ENCODE peak calls at places on chromosomes 16 and 17, in four cellular contexts. Q is H1, C is K562, R is HepG2. G is an unnamed sample.

GRCh38 chr16:46658925-46659324 is 30.1 kb downstream of the VPS35 start:
- DNase-seq in R (no peak), Q (no peak), C (no peak), G (no peak)

GRCh38 chr16:53784312-53784711 is 80.4 kb downstream of the FTO start:
- DNase-seq in C (no peak), R (no peak), Q (no peak), G (no peak)

GRCh38 chr17:55734128-55734781 is 11.6 kb upstream of the TMEM100 start:
- DNase-seq in C (peak; percentile 51), Q (no peak), R (no peak), G (no peak)

GRCh38 chr17:41800601-41801373 is 11.0 kb downstream of the P3H4 start:
- DNase-seq in C (peak; percentile 74), R (peak; percentile 86), Q (peak; percentile 87), G (peak; percentile 35)

GRCh38 chr16:87240211-87241134 is 76.7 kb downstream of the C16orf95 start:
- DNase-seq in C (no peak), Q (no peak), R (no peak), G (no peak)

GRCh38 chr16:75062944-75063444 is 53.6 kb downstream of the LDHD start:
- DNase-seq in Q (no peak), R (no peak), C (peak; percentile 59), G (no peak)

GRCh38 chr17:77498056-77498785 is 357.5 kb downstream of the SEC14L1 start:
- DNase-seq in Q (no peak), R (no peak), C (no peak), G (no peak)

GRCh38 chr16:2333231-2333630 is 7.3 kb downstream of the ABCA3 start:
- DNase-seq in C (no peak), Q (no peak), R (no peak), G (no peak)

GRCh38 chr17:21017861-21018260 is 24.9 kb downstream of the USP22 start:
- DNase-seq in R (no peak), C (no peak), Q (no peak), G (no peak)

GRCh38 chr17:82092628-82092994 is 5.4 kb downstream of the FASN start:
- DNase-seq in R (no peak), C (no peak), Q (no peak), G (no peak)
- TF ChIP-seq PHF8 in R (no peak), C (no peak), Q (no peak), G (no peak)

GRCh38 chr17:80990921-80991644 is 558 bp upstream of the CHMP6 start:
- DNase-seq in C (no peak), Q (no peak), R (peak; percentile 82), G (no peak)
- TF ChIP-seq PHF8 in C (no peak), Q (no peak), R (no peak), G (no peak)

GRCh38 chr16:15599303-15600070 is 43.5 kb downstream of the MARF1 start:
- DNase-seq in R (no peak), C (no peak), Q (no peak), G (no peak)
- TF ChIP-seq PHF8 in R (no peak), C (no peak), Q (no peak), G (no peak)

GRCh38 chr16:9042533-9042932 is 48.9 kb upstream of the HAPSTR1 start:
- DNase-seq in R (no peak), Q (no peak), C (no peak), G (no peak)

GRCh38 chr16:9035986-9036385 is 55.5 kb upstream of the HAPSTR1 start:
- DNase-seq in R (no peak), C (no peak), Q (no peak), G (no peak)

GRCh38 chr16:9039208-9039607 is 52.2 kb upstream of the HAPSTR1 start:
- DNase-seq in R (no peak), Q (no peak), C (peak; percentile 43), G (no peak)

GRCh38 chr16:9042943-9043680 is 48.3 kb upstream of the HAPSTR1 start:
- DNase-seq in Q (no peak), C (no peak), R (no peak), G (no peak)

DNA sequence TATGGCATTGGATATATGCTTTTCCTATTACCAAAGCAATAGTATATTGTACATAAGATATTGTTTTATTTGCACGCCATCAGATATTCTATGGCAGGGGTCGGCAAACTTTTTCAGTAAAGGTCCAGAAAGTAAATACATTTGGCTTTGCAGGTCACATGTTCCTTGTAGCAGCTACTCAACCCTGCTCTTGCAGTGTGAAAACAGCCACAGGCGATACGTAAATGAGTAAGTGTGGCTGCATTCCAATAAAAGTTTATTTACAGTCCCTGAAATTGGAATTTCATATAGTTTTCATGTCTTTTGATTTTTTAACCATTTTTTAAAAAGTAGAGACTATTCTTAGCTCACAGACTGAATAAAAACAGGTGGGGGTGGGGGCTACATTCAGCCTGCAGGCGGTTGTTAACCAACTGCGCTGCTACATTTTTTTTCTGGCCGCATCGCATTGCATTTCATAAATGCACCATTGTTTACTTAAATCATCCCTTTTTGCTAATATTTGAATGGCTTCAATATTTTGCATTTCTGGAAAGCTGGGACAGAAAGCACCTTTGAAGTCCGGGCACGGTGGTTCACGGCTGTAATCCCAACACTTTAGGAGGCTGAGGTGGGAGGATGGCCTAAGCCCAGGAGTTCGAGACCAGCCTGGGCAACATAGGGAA is 50.5 kb upstream of the HAPSTR1 start:
- DNase-seq in C (no peak), R (no peak), Q (no peak), G (no peak)
- TF ChIP-seq PHF8 in C (no peak), R (no peak), Q (no peak), G (no peak)

G was measured in A549.